ENCODE peak calls at places on chromosomes 4 and X, in seven cellular contexts. One of them, this sample, is unnamed.

GRCh38 chrX:86946569-86946968 is 571.0 kb upstream of the KLHL4 start:
- DNase-seq in cardiac fibroblast: peak; percentile 11
- DNase-seq in lower lobe of right lung: no peak
- DNase-seq in astrocyte of the spinal cord: no peak
- DNase-seq in neural progenitor cell: peak; percentile 64
- DNase-seq in sigmoid colon: no peak
- DNase-seq in upper lobe of right lung: no peak
- DNase-seq in this sample: peak; percentile 20

GRCh38 chr4:38004062-38004461 is 43.9 kb downstream of the PTTG2 start:
- DNase-seq in cardiac fibroblast: peak; percentile 45
- DNase-seq in lower lobe of right lung: no peak
- DNase-seq in astrocyte of the spinal cord: peak; percentile 45
- DNase-seq in neural progenitor cell: no peak
- DNase-seq in sigmoid colon: no peak
- DNase-seq in upper lobe of right lung: no peak
- DNase-seq in this sample: peak; percentile 21

GRCh38 chr4:68283714-68284113 is 38.2 kb upstream of the TMPRSS11B start:
- DNase-seq in cardiac fibroblast: no peak
- DNase-seq in lower lobe of right lung: no peak
- DNase-seq in astrocyte of the spinal cord: no peak
- DNase-seq in neural progenitor cell: no peak
- DNase-seq in sigmoid colon: no peak
- DNase-seq in upper lobe of right lung: no peak
- DNase-seq in this sample: no peak

GRCh38 chr4:143382539-143382938 is 45.9 kb downstream of the GAB1 start:
- DNase-seq in cardiac fibroblast: peak; percentile 68
- DNase-seq in lower lobe of right lung: no peak
- DNase-seq in astrocyte of the spinal cord: peak; percentile 44
- DNase-seq in neural progenitor cell: no peak
- DNase-seq in sigmoid colon: no peak
- DNase-seq in upper lobe of right lung: no peak
- DNase-seq in this sample: peak; percentile 64

GRCh38 chr4:3316146-3316545 is 23.3 kb downstream of the RGS12 start:
- DNase-seq in cardiac fibroblast: no peak
- DNase-seq in lower lobe of right lung: no peak
- DNase-seq in astrocyte of the spinal cord: no peak
- DNase-seq in neural progenitor cell: no peak
- DNase-seq in sigmoid colon: no peak
- DNase-seq in upper lobe of right lung: peak; percentile 21
- DNase-seq in this sample: no peak

GRCh38 chrX:13463608-13464007 is 105.8 kb upstream of the EGFL6 start:
- DNase-seq in cardiac fibroblast: peak; percentile 85
- DNase-seq in lower lobe of right lung: no peak
- DNase-seq in astrocyte of the spinal cord: peak; percentile 80
- DNase-seq in neural progenitor cell: no peak
- DNase-seq in sigmoid colon: peak; percentile 76
- DNase-seq in upper lobe of right lung: no peak
- DNase-seq in this sample: peak; percentile 90

GRCh38 chr4:47485047-47485692 is at the start of gene ATP10D:
- DNase-seq in cardiac fibroblast: peak; percentile 95
- DNase-seq in lower lobe of right lung: peak; percentile 98
- DNase-seq in astrocyte of the spinal cord: peak; percentile 95
- DNase-seq in neural progenitor cell: peak; percentile 95
- DNase-seq in sigmoid colon: peak; percentile 98
- DNase-seq in upper lobe of right lung: peak; percentile 99
- DNase-seq in this sample: peak; percentile 95

GRCh38 chr4:154928640-154929257 is 147.7 kb downstream of the RBM46 start:
- DNase-seq in cardiac fibroblast: peak; percentile 72
- DNase-seq in lower lobe of right lung: no peak
- DNase-seq in astrocyte of the spinal cord: peak; percentile 14
- DNase-seq in neural progenitor cell: peak; percentile 53
- DNase-seq in sigmoid colon: no peak
- DNase-seq in upper lobe of right lung: no peak
- DNase-seq in this sample: peak; percentile 71

GRCh38 chrX:63679432-63679831 is 105.6 kb downstream of the ARHGEF9 start:
- DNase-seq in cardiac fibroblast: no peak
- DNase-seq in lower lobe of right lung: no peak
- DNase-seq in astrocyte of the spinal cord: no peak
- DNase-seq in neural progenitor cell: no peak
- DNase-seq in sigmoid colon: no peak
- DNase-seq in upper lobe of right lung: no peak
- DNase-seq in this sample: no peak

GRCh38 chrX:20361890-20362262 is 95.2 kb upstream of the RPS6KA3 start:
- DNase-seq in cardiac fibroblast: peak; percentile 81
- DNase-seq in lower lobe of right lung: no peak
- DNase-seq in astrocyte of the spinal cord: peak; percentile 41
- DNase-seq in neural progenitor cell: peak; percentile 27
- DNase-seq in sigmoid colon: no peak
- DNase-seq in upper lobe of right lung: no peak
- DNase-seq in this sample: peak; percentile 59

GRCh38 chr4:86855572-86855971 is 6.4 kb upstream of the SLC10A6 start:
- DNase-seq in cardiac fibroblast: peak; percentile 59
- DNase-seq in lower lobe of right lung: no peak
- DNase-seq in astrocyte of the spinal cord: peak; percentile 36
- DNase-seq in neural progenitor cell: no peak
- DNase-seq in sigmoid colon: no peak
- DNase-seq in upper lobe of right lung: no peak
- DNase-seq in this sample: peak; percentile 77

GRCh38 chrX:108306086-108306485 is 132.1 kb downstream of the COL4A6 start:
- DNase-seq in cardiac fibroblast: no peak
- DNase-seq in lower lobe of right lung: no peak
- DNase-seq in astrocyte of the spinal cord: no peak
- DNase-seq in neural progenitor cell: no peak
- DNase-seq in sigmoid colon: no peak
- DNase-seq in upper lobe of right lung: no peak
- DNase-seq in this sample: no peak

GRCh38 chrX:119399772-119400101 is 601 bp downstream of the SLC25A43 start:
- DNase-seq in cardiac fibroblast: peak; percentile 33
- DNase-seq in lower lobe of right lung: no peak
- DNase-seq in astrocyte of the spinal cord: peak; percentile 24
- DNase-seq in neural progenitor cell: peak; percentile 33
- DNase-seq in sigmoid colon: no peak
- DNase-seq in upper lobe of right lung: no peak
- DNase-seq in this sample: peak; percentile 20

GRCh38 chr4:89284828-89285227 is 22.8 kb downstream of the GPRIN3 start:
- DNase-seq in cardiac fibroblast: no peak
- DNase-seq in lower lobe of right lung: peak; percentile 44
- DNase-seq in astrocyte of the spinal cord: no peak
- DNase-seq in neural progenitor cell: no peak
- DNase-seq in sigmoid colon: no peak
- DNase-seq in upper lobe of right lung: no peak
- DNase-seq in this sample: no peak

GRCh38 chr4:17985832-17986231 is 35.7 kb downstream of the LCORL start:
- DNase-seq in cardiac fibroblast: no peak
- DNase-seq in lower lobe of right lung: no peak
- DNase-seq in astrocyte of the spinal cord: no peak
- DNase-seq in neural progenitor cell: no peak
- DNase-seq in sigmoid colon: no peak
- DNase-seq in upper lobe of right lung: no peak
- DNase-seq in this sample: no peak

GRCh38 chrX:69264134-69264533 is 98.9 kb upstream of the PJA1 start:
- DNase-seq in cardiac fibroblast: no peak
- DNase-seq in lower lobe of right lung: no peak
- DNase-seq in astrocyte of the spinal cord: no peak
- DNase-seq in neural progenitor cell: peak; percentile 14
- DNase-seq in sigmoid colon: no peak
- DNase-seq in upper lobe of right lung: no peak
- DNase-seq in this sample: no peak

GRCh38 chrX:19889582-19890342 is 2.4 kb upstream of the SH3KBP1 start:
- DNase-seq in cardiac fibroblast: peak; percentile 64
- DNase-seq in lower lobe of right lung: no peak
- DNase-seq in astrocyte of the spinal cord: peak; percentile 64
- DNase-seq in neural progenitor cell: peak; percentile 15
- DNase-seq in sigmoid colon: no peak
- DNase-seq in upper lobe of right lung: no peak
- DNase-seq in this sample: peak; percentile 77

GRCh38 chr4:75672461-75673026 is 667 bp downstream of the G3BP2 start:
- DNase-seq in cardiac fibroblast: peak; percentile 58
- DNase-seq in lower lobe of right lung: peak; percentile 83
- DNase-seq in astrocyte of the spinal cord: peak; percentile 45
- DNase-seq in neural progenitor cell: peak; percentile 74
- DNase-seq in sigmoid colon: peak; percentile 83
- DNase-seq in upper lobe of right lung: peak; percentile 88
- DNase-seq in this sample: peak; percentile 52

GRCh38 chrX:55451626-55451989 is 319 bp upstream of the MAGEH1 start:
- DNase-seq in cardiac fibroblast: no peak
- DNase-seq in lower lobe of right lung: no peak
- DNase-seq in astrocyte of the spinal cord: no peak
- DNase-seq in neural progenitor cell: no peak
- DNase-seq in sigmoid colon: no peak
- DNase-seq in upper lobe of right lung: no peak
- DNase-seq in this sample: no peak

GRCh38 chr4:3196670-3197359 is 52.1 kb upstream of the MSANTD1 start:
- DNase-seq in cardiac fibroblast: no peak
- DNase-seq in lower lobe of right lung: no peak
- DNase-seq in astrocyte of the spinal cord: no peak
- DNase-seq in neural progenitor cell: no peak
- DNase-seq in sigmoid colon: no peak
- DNase-seq in upper lobe of right lung: no peak
- DNase-seq in this sample: no peak

GRCh38 chr4:132437117-132437516 is 712.0 kb upstream of the PCDH10 start:
- DNase-seq in cardiac fibroblast: no peak
- DNase-seq in lower lobe of right lung: no peak
- DNase-seq in astrocyte of the spinal cord: no peak
- DNase-seq in neural progenitor cell: no peak
- DNase-seq in sigmoid colon: no peak
- DNase-seq in upper lobe of right lung: no peak
- DNase-seq in this sample: no peak

GRCh38 chrX:142977128-142977914 is 48.4 kb upstream of the SPANXN4 start:
- DNase-seq in cardiac fibroblast: no peak
- DNase-seq in lower lobe of right lung: no peak
- DNase-seq in astrocyte of the spinal cord: no peak
- DNase-seq in neural progenitor cell: no peak
- DNase-seq in sigmoid colon: no peak
- DNase-seq in upper lobe of right lung: no peak
- DNase-seq in this sample: no peak

DNA sequence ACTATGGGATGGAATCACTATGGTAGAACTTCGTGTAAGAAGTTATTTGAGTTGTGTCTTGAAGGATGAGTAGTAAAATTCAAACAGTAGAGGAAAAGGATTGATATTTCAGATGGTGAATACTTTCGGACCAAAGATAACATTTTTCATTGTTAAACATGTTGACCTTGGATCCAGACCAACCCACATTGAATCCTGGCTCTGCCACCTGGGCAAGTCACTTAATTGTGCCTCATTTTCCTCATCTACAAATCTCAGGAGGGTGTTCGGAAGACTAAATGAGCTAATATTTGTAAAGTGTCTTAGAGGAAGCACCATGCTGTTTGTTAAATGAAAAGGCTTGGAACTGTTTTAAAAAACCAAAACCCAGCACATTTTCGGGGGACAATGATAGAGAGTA is 1.4 kb upstream of the AIFM1 start:
- DNase-seq in cardiac fibroblast: no peak
- DNase-seq in lower lobe of right lung: no peak
- DNase-seq in astrocyte of the spinal cord: no peak
- DNase-seq in neural progenitor cell: no peak
- DNase-seq in sigmoid colon: no peak
- DNase-seq in upper lobe of right lung: no peak
- DNase-seq in this sample: no peak
- H3K4me3 ChIP-seq in cardiac fibroblast: no peak overlapping the region
- H3K4me3 ChIP-seq in lower lobe of right lung: no peak overlapping the region
- H3K4me3 ChIP-seq in astrocyte of the spinal cord: peak overlapping the region; percentile 69
- H3K4me3 ChIP-seq in neural progenitor cell: peak overlapping the region; percentile 73
- H3K4me3 ChIP-seq in sigmoid colon: no peak overlapping the region
- H3K4me3 ChIP-seq in upper lobe of right lung: peak overlapping the region; percentile 66
- H3K4me3 ChIP-seq in this sample: peak overlapping the region; percentile 78

DNA sequence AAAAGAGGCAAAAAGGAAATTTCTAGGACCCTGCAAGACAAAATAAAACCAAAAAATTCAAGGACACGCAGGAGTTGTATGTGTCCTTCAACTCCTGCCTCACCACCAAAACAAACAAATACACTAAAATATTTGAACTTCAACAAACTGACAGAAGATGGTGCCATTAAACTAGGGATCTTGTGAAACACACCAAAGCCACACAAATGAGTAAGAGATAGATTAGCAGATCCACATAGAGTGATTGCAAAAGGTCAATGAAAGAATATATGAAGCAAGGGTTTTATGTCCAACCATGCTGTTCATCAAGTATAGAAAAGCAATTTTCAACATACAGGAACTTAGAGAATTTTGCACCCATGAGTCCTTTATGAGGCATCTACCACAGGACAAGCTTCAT is 40.1 kb upstream of the SCML1 start:
- DNase-seq in cardiac fibroblast: peak; percentile 29
- DNase-seq in lower lobe of right lung: no peak
- DNase-seq in astrocyte of the spinal cord: no peak
- DNase-seq in neural progenitor cell: no peak
- DNase-seq in sigmoid colon: no peak
- DNase-seq in upper lobe of right lung: no peak
- DNase-seq in this sample: peak; percentile 39
- TF ChIP-seq CTCF in cardiac fibroblast: no peak
- TF ChIP-seq CTCF in lower lobe of right lung: no peak
- TF ChIP-seq CTCF in astrocyte of the spinal cord: no peak
- TF ChIP-seq CTCF in neural progenitor cell: no peak
- TF ChIP-seq CTCF in sigmoid colon: no peak
- TF ChIP-seq CTCF in upper lobe of right lung: no peak
- TF ChIP-seq CTCF in this sample: no peak

DNA sequence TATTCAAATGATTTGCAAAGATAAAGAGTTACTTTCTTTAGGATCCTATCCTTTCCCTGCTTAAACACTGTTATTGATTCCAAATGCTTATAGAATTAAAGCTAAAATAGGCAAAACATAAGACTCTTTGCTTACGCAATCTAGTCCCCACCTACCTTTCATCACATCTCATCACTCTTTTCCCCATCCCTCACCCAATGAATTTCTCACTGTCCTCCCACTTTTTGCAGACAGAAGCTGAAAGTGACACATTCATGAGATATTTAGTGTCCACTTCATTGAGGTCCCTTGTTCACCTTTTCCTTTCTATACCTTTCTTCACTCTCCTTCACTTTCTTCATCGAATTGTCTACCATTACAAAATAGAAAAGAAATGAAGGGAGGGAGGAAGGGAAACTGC is 424 bp downstream of the SATL1 start:
- DNase-seq in cardiac fibroblast: no peak
- DNase-seq in lower lobe of right lung: no peak
- DNase-seq in astrocyte of the spinal cord: no peak
- DNase-seq in neural progenitor cell: no peak
- DNase-seq in sigmoid colon: no peak
- DNase-seq in upper lobe of right lung: no peak
- DNase-seq in this sample: no peak
- H3K4me3 ChIP-seq in cardiac fibroblast: no peak overlapping the region
- H3K4me3 ChIP-seq in lower lobe of right lung: peak overlapping the region; percentile 56
- H3K4me3 ChIP-seq in astrocyte of the spinal cord: peak overlapping the region; percentile 75
- H3K4me3 ChIP-seq in neural progenitor cell: peak overlapping the region; percentile 72
- H3K4me3 ChIP-seq in sigmoid colon: peak overlapping the region; percentile 56
- H3K4me3 ChIP-seq in upper lobe of right lung: no peak overlapping the region
- H3K4me3 ChIP-seq in this sample: peak overlapping the region; percentile 68

GRCh38 chr4:54945838-54946237 is 179.6 kb downstream of the KDR start:
- DNase-seq in cardiac fibroblast: no peak
- DNase-seq in lower lobe of right lung: no peak
- DNase-seq in astrocyte of the spinal cord: no peak
- DNase-seq in neural progenitor cell: no peak
- DNase-seq in sigmoid colon: no peak
- DNase-seq in upper lobe of right lung: no peak
- DNase-seq in this sample: peak; percentile 13
- TF ChIP-seq CTCF in cardiac fibroblast: no peak
- TF ChIP-seq CTCF in lower lobe of right lung: no peak
- TF ChIP-seq CTCF in astrocyte of the spinal cord: peak; percentile 12
- TF ChIP-seq CTCF in neural progenitor cell: no peak
- TF ChIP-seq CTCF in sigmoid colon: no peak
- TF ChIP-seq CTCF in upper lobe of right lung: no peak
- TF ChIP-seq CTCF in this sample: peak; percentile 5

GRCh38 chr4:25863906-25864418 is 1.2 kb upstream of the SEL1L3 start:
- DNase-seq in cardiac fibroblast: no peak
- DNase-seq in lower lobe of right lung: no peak
- DNase-seq in astrocyte of the spinal cord: no peak
- DNase-seq in neural progenitor cell: peak; percentile 56
- DNase-seq in sigmoid colon: no peak
- DNase-seq in upper lobe of right lung: no peak
- DNase-seq in this sample: no peak
- H3K4me3 ChIP-seq in cardiac fibroblast: no peak overlapping the region
- H3K4me3 ChIP-seq in lower lobe of right lung: peak overlapping the region; percentile 88
- H3K4me3 ChIP-seq in astrocyte of the spinal cord: no peak overlapping the region
- H3K4me3 ChIP-seq in neural progenitor cell: peak overlapping the region; percentile 94
- H3K4me3 ChIP-seq in sigmoid colon: no peak overlapping the region
- H3K4me3 ChIP-seq in upper lobe of right lung: peak overlapping the region; percentile 55
- H3K4me3 ChIP-seq in this sample: peak overlapping the region; percentile 69